ENCODE peak calls at places on chromosomes 11 and 22, in six cellular contexts. One of them, this sample, is unnamed.

GRCh38 chr11:12164061-12165014 is 53.9 kb downstream of the MICAL2 start:
- DNase-seq in Right ventricle myocardium superior: no peak
- DNase-seq in neural progenitor cell: no peak
- DNase-seq in stimulated activated CD4-positive, alpha-beta T cell treated with anti-CD3 and anti-CD28 coated beads, Interleukin-2, amount 100 ng/mL, for 4 hours: no peak
- DNase-seq in AG08396: no peak
- DNase-seq in NCI-H1694: no peak
- DNase-seq in this sample: no peak

GRCh38 chr22:47629273-47629711 is 866.8 kb downstream of the TBC1D22A start:
- DNase-seq in Right ventricle myocardium superior: no peak
- DNase-seq in neural progenitor cell: no peak
- DNase-seq in stimulated activated CD4-positive, alpha-beta T cell treated with anti-CD3 and anti-CD28 coated beads, Interleukin-2, amount 100 ng/mL, for 4 hours: no peak
- DNase-seq in AG08396: no peak
- DNase-seq in NCI-H1694: no peak
- DNase-seq in this sample: no peak

GRCh38 chr11:14380947-14381555 is 22.1 kb upstream of the RRAS2 start:
- DNase-seq in Right ventricle myocardium superior: peak; percentile 86
- DNase-seq in neural progenitor cell: peak; percentile 79
- DNase-seq in stimulated activated CD4-positive, alpha-beta T cell treated with anti-CD3 and anti-CD28 coated beads, Interleukin-2, amount 100 ng/mL, for 4 hours: peak; percentile 9
- DNase-seq in AG08396: peak; percentile 87
- DNase-seq in NCI-H1694: no peak
- DNase-seq in this sample: peak; percentile 69

GRCh38 chr11:122893131-122893530 is 10.6 kb downstream of the JHY start:
- DNase-seq in Right ventricle myocardium superior: no peak
- DNase-seq in neural progenitor cell: no peak
- DNase-seq in stimulated activated CD4-positive, alpha-beta T cell treated with anti-CD3 and anti-CD28 coated beads, Interleukin-2, amount 100 ng/mL, for 4 hours: no peak
- DNase-seq in AG08396: no peak
- DNase-seq in NCI-H1694: peak; percentile 23
- DNase-seq in this sample: no peak

GRCh38 chr22:37470087-37470445 is 16.1 kb downstream of the MFNG start:
- DNase-seq in Right ventricle myocardium superior: no peak
- DNase-seq in neural progenitor cell: no peak
- DNase-seq in stimulated activated CD4-positive, alpha-beta T cell treated with anti-CD3 and anti-CD28 coated beads, Interleukin-2, amount 100 ng/mL, for 4 hours: no peak
- DNase-seq in AG08396: no peak
- DNase-seq in NCI-H1694: no peak
- DNase-seq in this sample: no peak

GRCh38 chr22:20319745-20320658 is at the start of gene DGCR6L:
- DNase-seq in Right ventricle myocardium superior: peak; percentile 99
- DNase-seq in neural progenitor cell: peak; percentile 98
- DNase-seq in stimulated activated CD4-positive, alpha-beta T cell treated with anti-CD3 and anti-CD28 coated beads, Interleukin-2, amount 100 ng/mL, for 4 hours: peak; percentile 95
- DNase-seq in AG08396: peak; percentile 96
- DNase-seq in NCI-H1694: peak; percentile 62
- DNase-seq in this sample: peak; percentile 97

GRCh38 chr11:129453293-129453721 is 77.7 kb downstream of the BARX2 start:
- DNase-seq in Right ventricle myocardium superior: no peak
- DNase-seq in neural progenitor cell: peak; percentile 73
- DNase-seq in stimulated activated CD4-positive, alpha-beta T cell treated with anti-CD3 and anti-CD28 coated beads, Interleukin-2, amount 100 ng/mL, for 4 hours: no peak
- DNase-seq in AG08396: no peak
- DNase-seq in NCI-H1694: no peak
- DNase-seq in this sample: no peak

GRCh38 chr22:29639096-29639495 is 35.7 kb downstream of the NF2 start:
- DNase-seq in Right ventricle myocardium superior: no peak
- DNase-seq in neural progenitor cell: no peak
- DNase-seq in stimulated activated CD4-positive, alpha-beta T cell treated with anti-CD3 and anti-CD28 coated beads, Interleukin-2, amount 100 ng/mL, for 4 hours: no peak
- DNase-seq in AG08396: no peak
- DNase-seq in NCI-H1694: no peak
- DNase-seq in this sample: no peak

GRCh38 chr22:49554296-49554625 is 273.4 kb downstream of the BRD1 start:
- DNase-seq in Right ventricle myocardium superior: no peak
- DNase-seq in neural progenitor cell: no peak
- DNase-seq in stimulated activated CD4-positive, alpha-beta T cell treated with anti-CD3 and anti-CD28 coated beads, Interleukin-2, amount 100 ng/mL, for 4 hours: no peak
- DNase-seq in AG08396: no peak
- DNase-seq in NCI-H1694: no peak
- DNase-seq in this sample: no peak

GRCh38 chr11:123509737-123510578 is 79.9 kb downstream of the GRAMD1B start:
- DNase-seq in Right ventricle myocardium superior: no peak
- DNase-seq in neural progenitor cell: peak; percentile 85
- DNase-seq in stimulated activated CD4-positive, alpha-beta T cell treated with anti-CD3 and anti-CD28 coated beads, Interleukin-2, amount 100 ng/mL, for 4 hours: no peak
- DNase-seq in AG08396: peak; percentile 76
- DNase-seq in NCI-H1694: no peak
- DNase-seq in this sample: peak; percentile 62

GRCh38 chr22:38172489-38173155 is 9.0 kb downstream of the PLA2G6 start:
- DNase-seq in Right ventricle myocardium superior: peak; percentile 81
- DNase-seq in neural progenitor cell: no peak
- DNase-seq in stimulated activated CD4-positive, alpha-beta T cell treated with anti-CD3 and anti-CD28 coated beads, Interleukin-2, amount 100 ng/mL, for 4 hours: no peak
- DNase-seq in AG08396: no peak
- DNase-seq in NCI-H1694: no peak
- DNase-seq in this sample: no peak

This sample was measured in WTC11.